ENCODE peak calls at places on chromosomes 1 and 21, in five cellular contexts. N, E, A, Z and D are unnamed samples.

GRCh38 chr1:209483691-209484090 is 99.8 kb upstream of the CAMK1G start:
- DNase-seq in N (no peak), E (no peak), A (no peak), Z (no peak), D (no peak)

GRCh38 chr1:37765937-37766664 is 1.2 kb upstream of the EPHA10 start:
- DNase-seq in N (no peak), E (no peak), A (no peak), Z (peak), D (no peak)

GRCh38 chr1:35945327-35945726 is 14.4 kb downstream of the AGO3 start:
- DNase-seq in N (no peak), E (no peak), A (no peak), Z (no peak), D (no peak)

GRCh38 chr1:67766117-67766978 is 66.9 kb downstream of the GNG12 start:
- DNase-seq in N (no peak), E (peak), A (peak), Z (peak), D (peak)

GRCh38 chr1:152118915-152119314 is 3.7 kb upstream of the TCHH start:
- DNase-seq in N (no peak), E (no peak), A (no peak), Z (no peak), D (no peak)

GRCh38 chr21:29148535-29148934 is 18.1 kb downstream of the MAP3K7CL start:
- DNase-seq in N (no peak), E (no peak), A (no peak), Z (no peak), D (no peak)

GRCh38 chr1:223000549-223001135 is 142.4 kb downstream of the TLR5 start:
- DNase-seq in N (no peak), E (no peak), A (no peak), Z (no peak), D (no peak)

GRCh38 chr1:15330028-15330427 is 79.7 kb upstream of the EFHD2 start:
- DNase-seq in N (no peak), E (no peak), A (no peak), Z (no peak), D (no peak)

GRCh38 chr1:159483501-159483900 is 44.0 kb downstream of the OR10J1 start:
- DNase-seq in N (no peak), E (no peak), A (no peak), Z (no peak), D (no peak)

GRCh38 chr1:95353185-95353584 is 119.2 kb downstream of the RWDD3 start:
- DNase-seq in N (no peak), E (no peak), A (no peak), Z (peak), D (no peak)

GRCh38 chr1:153415850-153416570 is at the start of gene S100A7A:
- DNase-seq in N (no peak), E (no peak), A (no peak), Z (no peak), D (no peak)

GRCh38 chr1:197400522-197400902 is 132.5 kb downstream of the CRB1 start:
- DNase-seq in N (no peak), E (no peak), A (no peak), Z (no peak), D (no peak)

GRCh38 chr1:54273092-54273836 is 73.3 kb downstream of the MRPL37 start:
- DNase-seq in N (no peak), E (no peak), A (peak), Z (peak), D (peak)

GRCh38 chr1:114718661-114719423 is 2.3 kb upstream of the NRAS start:
- DNase-seq in N (no peak), E (no peak), A (peak), Z (no peak), D (peak)

GRCh38 chr1:7538849-7539771 is 232.0 kb upstream of the VAMP3 start:
- DNase-seq in N (no peak), E (no peak), A (no peak), Z (no peak), D (no peak)

GRCh38 chr1:99849413-99849743 is 783 bp upstream of the AGL start:
- DNase-seq in N (no peak), E (no peak), A (no peak), Z (no peak), D (no peak)

GRCh38 chr1:229203030-229203751 is 67.7 kb upstream of the RAB4A start:
- DNase-seq in N (no peak), E (no peak), A (peak), Z (no peak), D (peak)

GRCh38 chr1:67557731-67558448 is 127.1 kb upstream of the GADD45A start:
- DNase-seq in N (no peak), E (no peak), A (no peak), Z (no peak), D (no peak)

GRCh38 chr1:202270871-202271326 is 70.8 kb downstream of the UBE2T start:
- DNase-seq in N (no peak), E (no peak), A (no peak), Z (peak), D (no peak)

GRCh38 chr1:110380667-110381283 is 10.1 kb downstream of the SLC16A4 start:
- DNase-seq in N (no peak), E (no peak), A (peak), Z (no peak), D (no peak)

GRCh38 chr1:108852141-108852540 is 4.8 kb downstream of the AKNAD1 start:
- DNase-seq in N (no peak), E (no peak), A (no peak), Z (no peak), D (no peak)